ENCODE peak calls at places on chromosomes 16 and 17, in seven cellular contexts. Q, D, E, R, C, J and F are unnamed samples.

GRCh38 chr17:333626-334396 is 18.8 kb downstream of the RPH3AL start:
- DNase-seq in R (peak), D (no peak), J (no peak), Q (peak), E (no peak), C (no peak), F (no peak)

GRCh38 chr17:70121136-70121535 is 46.1 kb downstream of the KCNJ16 start:
- DNase-seq in R (peak), Q (no peak), D (no peak), J (no peak), E (no peak), C (no peak), F (no peak)

GRCh38 chr17:63665527-63666214 is 34.3 kb downstream of the LIMD2 start:
- DNase-seq in D (no peak), Q (no peak), R (no peak), C (peak), J (no peak), E (peak), F (peak)

GRCh38 chr16:85390511-85391174 is 222.5 kb upstream of the GSE1 start:
- DNase-seq in J (peak), R (peak), D (peak), C (peak), Q (peak), E (peak), F (no peak)

GRCh38 chr17:6503641-6504195 is 52.6 kb downstream of the PITPNM3 start:
- DNase-seq in R (no peak), E (no peak), J (no peak), C (no peak), D (no peak), Q (no peak), F (no peak)

GRCh38 chr17:61504697-61505096 is 52.5 kb downstream of the TBX4 start:
- DNase-seq in C (no peak), R (peak), D (peak), E (no peak), Q (no peak), J (no peak), F (no peak)

GRCh38 chr17:74635418-74635817 is 11.9 kb upstream of the CD300E start:
- DNase-seq in Q (no peak), R (no peak), E (no peak), C (no peak), D (no peak), J (no peak), F (peak)

GRCh38 chr17:79237448-79238053 is 162.9 kb downstream of the ENGASE start:
- DNase-seq in R (no peak), C (no peak), D (no peak), Q (no peak), J (no peak), E (no peak), F (no peak)

GRCh38 chr17:46917041-46917440 is 5.9 kb upstream of the GOSR2 start:
- DNase-seq in Q (no peak), J (no peak), E (no peak), D (no peak), C (no peak), R (no peak), F (no peak)

GRCh38 chr17:64320613-64321553 is 57.8 kb upstream of the TEX2 start:
- DNase-seq in C (peak), E (peak), J (no peak), Q (peak), R (peak), D (peak), F (peak)

GRCh38 chr17:7019839-7020519 is 2.9 kb upstream of the BCL6B start:
- DNase-seq in Q (peak), E (peak), J (no peak), R (peak), D (no peak), C (no peak), F (no peak)

GRCh38 chr16:67393111-67393789 is at the start of gene TPPP3:
- DNase-seq in J (peak), E (peak), C (no peak), D (peak), R (peak), Q (peak), F (peak)

GRCh38 chr17:80068301-80069160 is 32.1 kb downstream of the CCDC40 start:
- DNase-seq in J (no peak), Q (no peak), D (peak), E (no peak), R (peak), C (no peak), F (no peak)

GRCh38 chr17:20948984-20949777 is 93.6 kb downstream of the USP22 start:
- DNase-seq in Q (no peak), E (no peak), J (no peak), R (no peak), D (no peak), C (no peak), F (no peak)

GRCh38 chr17:47906443-47906842 is 10.4 kb downstream of the SP2 start:
- DNase-seq in E (no peak), R (no peak), Q (no peak), J (no peak), C (no peak), D (no peak), F (no peak)

GRCh38 chr16:56353054-56353921 is 72.1 kb downstream of the AMFR start:
- DNase-seq in E (no peak), Q (peak), D (no peak), C (no peak), R (no peak), J (peak), F (no peak)

GRCh38 chr16:84453061-84453752 is 51.3 kb downstream of the MEAK7 start:
- DNase-seq in R (no peak), J (peak), C (no peak), Q (no peak), E (no peak), D (no peak), F (no peak)

GRCh38 chr17:72456026-72456569 is 335.3 kb downstream of the SOX9 start:
- DNase-seq in C (no peak), R (peak), J (no peak), Q (peak), D (peak), E (no peak), F (no peak)

GRCh38 chr16:48614759-48615158 is 4.8 kb upstream of the N4BP1 start:
- DNase-seq in R (no peak), D (no peak), Q (no peak), E (no peak), J (no peak), C (no peak), F (no peak)

DNA sequence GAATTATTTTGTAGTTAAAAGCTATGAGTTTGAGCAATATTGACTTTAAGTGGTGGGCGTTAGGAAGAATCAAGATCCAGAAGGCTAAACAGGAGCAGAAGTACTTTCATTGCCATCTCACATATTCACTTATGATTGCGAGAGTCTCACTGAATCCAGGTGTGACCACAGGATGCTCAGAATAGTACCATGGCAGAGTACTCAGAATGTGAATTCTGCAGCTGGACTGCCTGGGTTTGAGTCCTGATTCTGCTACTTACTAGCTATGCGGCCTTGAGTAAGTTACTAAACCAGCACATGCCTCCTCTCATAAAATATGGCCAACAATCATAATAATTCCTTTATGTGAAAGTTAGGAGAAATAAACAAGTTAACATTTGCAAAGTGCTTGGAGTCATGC is 109.5 kb downstream of the CA10 start:
- DNase-seq in E (no peak), R (no peak), D (no peak), J (no peak), Q (no peak), C (no peak), F (no peak)
- TF ChIP-seq CTCF in E (no peak), R (no peak), D (no peak), J (no peak), Q (no peak), C (no peak), F (no peak)

GRCh38 chr16:75116911-75117245 is 298 bp upstream of the LDHD start:
- DNase-seq in D (no peak), C (no peak), E (no peak), J (no peak), Q (no peak), R (no peak), F (no peak)

GRCh38 chr16:75114179-75114945 is 2.2 kb downstream of the LDHD start:
- DNase-seq in Q (no peak), E (no peak), D (no peak), C (no peak), J (no peak), R (no peak), F (peak)

GRCh38 chr16:75113541-75114121 is 2.9 kb downstream of the LDHD start:
- DNase-seq in E (no peak), C (no peak), Q (no peak), R (no peak), J (no peak), D (no peak), F (no peak)

GRCh38 chr16:75114946-75115825 is 1.4 kb downstream of the LDHD start:
- DNase-seq in E (no peak), Q (no peak), C (no peak), J (no peak), R (no peak), D (no peak), F (no peak)

DNA sequence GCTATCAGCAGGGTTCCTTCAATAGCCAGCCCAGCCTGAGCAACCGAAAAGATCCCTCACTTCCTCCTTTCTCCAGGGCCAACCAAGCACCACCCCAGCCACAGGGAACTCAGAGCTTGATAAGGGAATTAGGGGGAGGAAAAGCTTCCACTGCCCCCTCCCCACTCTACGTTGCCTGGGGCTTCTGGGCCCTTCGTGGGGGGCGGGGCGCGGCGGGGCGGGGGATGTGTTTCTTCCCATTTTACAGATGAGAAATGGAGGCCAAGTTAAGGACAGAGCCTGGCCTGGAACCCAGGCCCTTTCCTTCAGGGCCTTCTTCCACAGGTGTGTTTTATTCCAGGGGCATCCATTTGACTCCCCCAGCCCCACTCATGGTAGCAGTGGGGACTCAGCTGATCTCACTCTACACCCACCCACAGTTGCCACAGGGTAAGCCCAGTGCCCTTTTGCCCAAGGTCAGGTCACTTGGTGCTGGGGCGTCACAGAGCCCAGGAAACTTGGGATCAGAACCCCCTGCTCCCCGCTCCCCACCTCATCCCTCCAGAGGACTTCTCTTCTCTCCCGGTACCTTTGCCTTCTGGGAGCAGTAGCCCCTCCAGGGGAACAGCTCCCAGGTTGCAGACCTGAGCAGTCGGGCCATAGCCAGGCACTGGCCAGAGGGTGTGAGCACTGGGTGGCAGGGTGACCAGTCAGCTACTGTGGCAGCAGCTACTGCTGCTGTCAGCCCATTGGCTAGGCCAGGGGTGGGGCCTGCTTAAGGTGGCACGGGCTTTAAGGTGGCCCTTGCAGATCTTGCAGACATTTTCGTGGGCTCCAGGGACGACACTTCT is at the start of gene LDHD:
- DNase-seq in E (no peak), J (no peak), D (peak), R (peak), C (no peak), Q (peak), F (no peak)
- TF ChIP-seq CTCF in E (no peak), J (no peak), D (no peak), R (no peak), C (no peak), Q (no peak), F (no peak)

DNA sequence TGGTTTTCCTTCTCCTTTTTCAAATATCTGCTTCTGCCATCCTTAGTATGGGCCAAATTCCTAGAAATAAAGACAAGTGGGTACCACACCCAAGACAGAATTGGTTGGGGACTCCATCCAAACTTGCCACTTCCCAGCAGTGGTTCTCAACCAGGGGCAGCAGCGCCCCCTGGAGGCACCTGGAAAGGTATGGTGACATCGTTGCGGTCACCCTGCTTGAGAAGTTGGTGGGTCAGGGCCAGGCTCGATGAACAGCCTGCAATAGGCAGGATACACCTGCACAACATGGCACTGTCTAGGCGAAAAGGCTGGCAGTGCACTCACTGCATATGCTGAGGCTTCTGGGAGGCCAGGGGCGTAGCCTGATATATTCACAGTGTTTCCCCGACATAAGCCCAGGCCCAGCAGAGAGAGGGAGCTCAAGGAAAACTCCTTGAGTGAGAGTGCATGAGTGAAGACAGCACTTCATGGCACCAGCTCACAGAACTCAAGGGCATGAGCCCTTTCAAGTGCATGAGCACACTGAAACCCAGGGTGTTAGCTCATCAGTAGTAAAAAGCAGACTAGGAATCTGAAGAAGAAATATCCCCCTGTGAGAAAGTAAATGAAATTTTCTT is 57.7 kb downstream of the CMC2 start:
- DNase-seq in R (peak), D (no peak), C (no peak), J (peak), Q (peak), E (peak), F (no peak)
- TF ChIP-seq CTCF in R (peak), D (peak), C (peak), J (no peak), Q (peak), E (peak), F (peak)

GRCh38 chr17:4827399-4827798 is 5.7 kb upstream of the MINK1 start:
- DNase-seq in Q (no peak), R (no peak), C (no peak), E (no peak), J (no peak), D (no peak), F (no peak)
- TF ChIP-seq CTCF in Q (no peak), R (no peak), C (no peak), E (no peak), J (no peak), D (no peak), F (no peak)

GRCh38 chr17:77894126-77894956 is 64.2 kb upstream of the TNRC6C start:
- DNase-seq in R (no peak), D (no peak), Q (peak), J (peak), E (no peak), C (no peak), F (no peak)

GRCh38 chr17:77891602-77892001 is 66.9 kb upstream of the TNRC6C start:
- DNase-seq in J (no peak), D (no peak), R (no peak), C (no peak), E (no peak), Q (no peak), F (no peak)

GRCh38 chr17:77892031-77892430 is 66.5 kb upstream of the TNRC6C start:
- DNase-seq in Q (no peak), J (no peak), R (no peak), D (no peak), C (no peak), E (no peak), F (no peak)

GRCh38 chr17:77893144-77894044 is 65.1 kb upstream of the TNRC6C start:
- DNase-seq in C (no peak), Q (no peak), R (no peak), J (no peak), D (no peak), E (no peak), F (no peak)

DNA sequence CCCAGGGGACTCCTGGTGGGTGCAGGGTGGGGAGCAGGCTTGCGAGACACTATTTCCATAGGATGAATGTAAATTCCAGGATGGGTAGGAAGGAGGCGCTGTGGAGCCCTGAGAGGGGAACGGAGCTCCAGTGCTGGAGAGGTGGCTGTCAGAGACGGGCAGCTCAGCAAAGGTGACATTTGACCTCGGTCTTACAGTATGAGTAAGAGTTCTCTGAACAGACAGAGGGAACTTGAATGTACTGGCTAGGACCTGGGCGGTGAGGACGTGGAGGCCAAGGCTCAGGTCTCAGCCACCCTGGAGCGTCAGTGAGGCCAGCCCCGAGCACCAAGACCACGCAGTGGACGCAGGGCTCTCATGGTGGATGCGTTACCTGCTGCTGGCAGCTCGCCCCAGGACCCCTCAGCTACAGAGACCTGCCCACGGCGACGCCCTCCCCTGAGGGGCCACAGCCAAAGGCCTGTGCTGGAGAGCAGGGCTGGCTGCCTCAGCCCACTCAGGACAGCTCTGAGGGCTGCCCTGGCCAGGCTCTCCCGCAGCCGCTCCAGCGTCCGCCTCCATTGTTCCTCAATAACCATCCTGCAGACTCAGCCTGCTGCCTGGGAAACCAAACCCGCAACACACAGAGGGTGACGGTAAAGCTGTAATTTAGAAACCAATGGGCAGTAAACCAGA is 65.9 kb upstream of the TNRC6C start:
- DNase-seq in C (no peak), D (no peak), R (no peak), E (peak), J (no peak), Q (no peak), F (no peak)
- TF ChIP-seq CTCF in C (peak), D (peak), R (peak), E (peak), J (no peak), Q (no peak), F (peak)

GRCh38 chr17:45019177-45019711 is 32.2 kb downstream of the DCAKD start:
- DNase-seq in E (no peak), J (no peak), Q (peak), R (peak), D (no peak), C (no peak), F (peak)

GRCh38 chr17:45016237-45016636 is 35.2 kb downstream of the DCAKD start:
- DNase-seq in R (no peak), C (no peak), J (no peak), Q (no peak), D (no peak), E (no peak), F (no peak)

GRCh38 chr17:45018514-45019176 is 32.8 kb downstream of the DCAKD start:
- DNase-seq in R (no peak), D (no peak), C (no peak), J (no peak), E (no peak), Q (peak), F (peak)

GRCh38 chr17:45013021-45013997 is 38.1 kb downstream of the DCAKD start:
- DNase-seq in Q (no peak), R (peak), E (no peak), J (no peak), D (no peak), C (no peak), F (no peak)

DNA sequence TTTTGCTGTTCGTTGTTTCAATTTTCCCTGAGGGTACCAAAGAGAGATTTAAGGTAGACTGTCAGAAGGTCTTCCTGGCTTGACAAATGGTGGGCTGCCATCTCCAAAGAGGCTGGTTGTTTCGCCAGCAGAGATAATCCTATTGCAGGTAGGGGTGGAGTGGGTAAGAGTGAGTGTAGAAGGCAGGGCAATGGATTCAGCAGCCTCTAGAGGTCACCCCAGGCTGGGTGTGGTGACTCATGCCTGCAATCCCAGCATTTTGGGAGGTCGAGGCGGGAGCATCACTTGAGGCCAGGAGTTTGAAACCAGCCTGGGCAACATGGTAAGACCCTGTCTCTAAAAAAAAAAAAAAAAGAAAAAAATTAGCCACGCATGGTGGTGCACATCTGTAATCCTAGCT is 34.6 kb downstream of the DCAKD start:
- DNase-seq in Q (no peak), D (peak), R (no peak), C (no peak), E (no peak), J (no peak), F (no peak)
- TF ChIP-seq CTCF in Q (no peak), D (peak), R (peak), C (no peak), E (no peak), J (no peak), F (peak)

DNA sequence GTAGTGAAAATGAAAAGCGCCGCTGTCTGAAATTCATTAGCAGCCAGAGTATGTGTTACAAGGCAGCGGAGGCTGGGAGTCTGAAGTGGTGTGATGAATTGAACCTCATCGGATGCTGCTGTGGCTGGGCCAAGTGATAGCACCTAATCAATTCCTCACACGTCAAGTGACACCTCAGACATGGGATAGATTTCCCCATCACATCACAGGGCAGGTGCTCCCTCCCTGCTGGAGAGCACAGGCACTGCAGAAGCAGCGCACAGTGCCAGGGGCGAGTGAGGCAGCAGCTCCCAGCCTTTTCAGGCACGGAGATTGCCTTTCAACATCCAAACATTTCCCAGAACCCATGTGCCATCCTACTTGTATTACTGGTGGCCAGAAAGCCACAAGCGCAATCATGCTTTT is 32.2 kb downstream of the DRC3 start:
- DNase-seq in E (no peak), C (no peak), J (no peak), Q (no peak), D (no peak), R (no peak), F (no peak)
- TF ChIP-seq CTCF in E (peak), C (no peak), J (no peak), Q (no peak), D (peak), R (peak), F (no peak)

GRCh38 chr17:42403150-42403549 is 14.9 kb upstream of the STAT3 start:
- DNase-seq in Q (peak), R (no peak), J (no peak), E (no peak), C (no peak), D (no peak), F (peak)
- TF ChIP-seq CTCF in Q (no peak), R (no peak), J (no peak), E (no peak), C (no peak), D (no peak), F (peak)